ENCODE peak calls at places on chromosome 9, in five cellular contexts. H is neural progenitor cell; A is CD4-positive, alpha-beta T cell; Z is fibroblast of villous mesenchyme; I is testis. M is an unnamed sample.
A peak's percentile ranks its signal among the peaks of the same experiment; 100 is the strongest.

GRCh38 chr9:79630521-79631403 is 59.0 kb downstream of the TLE4 start:
- DNase-seq in H (no peak), A (no peak), Z (no peak), I (no peak), M (no peak)

GRCh38 chr9:131012396-131012917 is 3.5 kb downstream of the LAMC3 start:
- DNase-seq in H (peak; percentile 36), A (no peak), Z (peak; percentile 82), I (peak; percentile 58), M (no peak)

GRCh38 chr9:17609312-17610005 is 30.6 kb downstream of the SH3GL2 start:
- DNase-seq in H (no peak), A (no peak), Z (no peak), I (no peak), M (no peak)

GRCh38 chr9:90070056-90070455 is 465.2 kb downstream of the GADD45G start:
- DNase-seq in H (no peak), A (no peak), Z (no peak), I (no peak), M (no peak)

GRCh38 chr9:73114058-73114457 is 37.6 kb upstream of the ANXA1 start:
- DNase-seq in H (no peak), A (no peak), Z (no peak), I (no peak), M (no peak)

GRCh38 chr9:5939530-5939929 is 48.8 kb downstream of the MLANA start:
- DNase-seq in H (no peak), A (no peak), Z (no peak), I (no peak), M (no peak)

GRCh38 chr9:111008148-111009075 is 29.9 kb downstream of the LPAR1 start:
- DNase-seq in H (no peak), A (no peak), Z (peak; percentile 19), I (no peak), M (no peak)

GRCh38 chr9:68872026-68872501 is 141.8 kb downstream of the PRKACG start:
- DNase-seq in H (peak; percentile 65), A (no peak), Z (no peak), I (peak; percentile 60), M (no peak)

GRCh38 chr9:95626885-95627558 is 110.3 kb upstream of the PTCH1 start:
- DNase-seq in H (no peak), A (no peak), Z (no peak), I (no peak), M (no peak)

GRCh38 chr9:32399110-32399815 is 14.8 kb downstream of the ACO1 start:
- DNase-seq in H (no peak), A (no peak), Z (peak; percentile 73), I (no peak), M (no peak)

GRCh38 chr9:92664394-92665152 is 5.4 kb downstream of the IPPK start:
- DNase-seq in H (no peak), A (no peak), Z (no peak), I (no peak), M (no peak)

GRCh38 chr9:18689881-18690280 is 215.9 kb downstream of the ADAMTSL1 start:
- DNase-seq in H (no peak), A (no peak), Z (no peak), I (no peak), M (no peak)

GRCh38 chr9:82563841-82564240 is 499.1 kb downstream of the RASEF start:
- DNase-seq in H (no peak), A (no peak), Z (no peak), I (no peak), M (no peak)

GRCh38 chr9:131181091-131181681 is 55.8 kb downstream of the NUP214 start:
- DNase-seq in H (no peak), A (no peak), Z (no peak), I (no peak), M (no peak)

GRCh38 chr9:126157409-126157808 is 169.2 kb upstream of the MVB12B start:
- DNase-seq in H (no peak), A (no peak), Z (no peak), I (no peak), M (no peak)

GRCh38 chr9:97299809-97300414 is 7.5 kb upstream of the CCDC180 start:
- DNase-seq in H (no peak), A (no peak), Z (no peak), I (no peak), M (no peak)

GRCh38 chr9:109972026-109973005 is 192.3 kb downstream of the PALM2AKAP2 start:
- DNase-seq in H (no peak), A (no peak), Z (no peak), I (no peak), M (no peak)
- TF ChIP-seq CTCF in H (peak; percentile 22), A (no peak), Z (no peak), I (no peak), M (no peak)

GRCh38 chr9:136711751-136712689 is at the start of gene DIPK1B:
- DNase-seq in H (peak; percentile 90), A (no peak), Z (no peak), I (peak; percentile 61), M (no peak)
- TF ChIP-seq CTCF in H (no peak), A (no peak), Z (no peak), I (no peak), M (no peak)

DNA sequence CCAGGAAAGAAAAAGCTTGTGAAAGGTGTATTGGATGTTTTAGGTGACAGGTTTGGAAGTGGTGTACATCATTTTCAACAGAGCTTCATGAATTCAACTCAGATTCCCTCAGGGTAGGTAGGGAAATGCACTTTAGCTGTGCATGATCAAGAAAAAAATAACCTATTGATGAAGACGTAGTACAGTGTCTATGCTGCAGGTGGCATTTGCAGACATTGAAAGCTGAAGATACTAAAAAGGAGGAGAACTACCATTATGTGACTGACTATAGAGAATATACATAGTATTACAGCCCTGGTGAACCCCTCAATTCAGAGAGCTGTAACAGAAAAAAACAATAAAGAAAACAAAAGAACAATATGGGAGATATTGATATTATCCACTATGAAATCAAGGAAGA is 2344.7 kb upstream of the ACO1 start:
- DNase-seq in H (no peak), A (no peak), Z (no peak), I (no peak), M (no peak)
- TF ChIP-seq CTCF in H (peak; percentile 30), A (no peak), Z (peak; percentile 3), I (no peak), M (no peak)

GRCh38 chr9:113585555-113585954 is 122.0 kb downstream of the RGS3 start:
- DNase-seq in H (no peak), A (no peak), Z (no peak), I (no peak), M (no peak)

GRCh38 chr9:113589407-113589806 is 125.9 kb downstream of the RGS3 start:
- DNase-seq in H (no peak), A (no peak), Z (no peak), I (no peak), M (no peak)

GRCh38 chr9:113588936-113589335 is 125.4 kb downstream of the RGS3 start:
- DNase-seq in H (no peak), A (no peak), Z (no peak), I (no peak), M (no peak)

GRCh38 chr9:113588242-113588810 is 124.8 kb downstream of the RGS3 start:
- DNase-seq in H (no peak), A (no peak), Z (no peak), I (no peak), M (no peak)

DNA sequence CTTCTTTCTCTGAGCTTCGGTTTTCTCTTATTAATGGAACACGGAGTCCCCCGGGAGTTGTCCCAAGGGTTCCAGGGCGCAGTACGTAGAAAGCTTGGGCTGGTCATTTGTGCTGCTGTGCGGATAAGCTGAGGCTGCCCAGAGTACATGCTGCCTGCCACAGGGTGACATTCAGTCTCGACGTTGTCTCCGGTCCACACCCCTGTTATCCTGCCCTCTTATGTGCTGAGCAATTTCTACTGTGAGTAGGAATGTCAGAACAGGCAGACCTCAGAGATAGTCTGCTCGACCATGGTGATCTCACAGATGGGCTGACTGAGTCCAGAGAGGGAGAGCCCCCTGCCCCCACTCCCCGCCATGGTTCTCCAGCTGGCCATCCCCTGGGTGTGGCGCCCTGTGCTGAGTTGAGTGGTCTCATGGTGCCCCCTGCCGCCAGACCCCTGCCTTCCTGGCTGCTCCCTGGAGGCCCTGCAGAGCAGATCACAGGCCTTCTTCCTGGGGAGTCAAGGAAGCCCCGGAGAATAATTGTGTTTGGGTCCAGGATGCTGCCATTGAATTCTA is 124.0 kb downstream of the RGS3 start:
- DNase-seq in H (peak; percentile 80), A (no peak), Z (peak; percentile 51), I (no peak), M (no peak)
- TF ChIP-seq CTCF in H (peak; percentile 75), A (peak; percentile 18), Z (peak; percentile 62), I (no peak), M (peak; percentile 49)

GRCh38 chr9:120875954-120876841 is 790 bp downstream of the PHF19 start:
- DNase-seq in H (peak; percentile 70), A (peak; percentile 53), Z (peak; percentile 88), I (peak; percentile 79), M (no peak)
- TF ChIP-seq CTCF in H (no peak), A (no peak), Z (peak; percentile 17), I (no peak), M (peak; percentile 13)